ENCODE peak calls at places on chromosomes 1 and 21, in ten cellular contexts. One of them, this sample, is unnamed.

GRCh38 chr21:37565530-37566223 is 199.1 kb downstream of the DYRK1A start:
- DNase-seq in H9: no peak
- DNase-seq in spleen: no peak
- DNase-seq in astrocyte: peak
- DNase-seq in neural progenitor cell: no peak
- DNase-seq in heart left ventricle: no peak
- DNase-seq in MM.1S: peak
- DNase-seq in body of pancreas: no peak
- DNase-seq in mammary epithelial cell: no peak
- DNase-seq in thoracic aorta: no peak
- DNase-seq in this sample: no peak

GRCh38 chr1:42983253-42983652 is 24.6 kb upstream of the SLC2A1 start:
- DNase-seq in neural progenitor cell: no peak
- DNase-seq in MM.1S: no peak
- DNase-seq in H9: no peak
- DNase-seq in heart left ventricle: no peak
- DNase-seq in body of pancreas: no peak
- DNase-seq in mammary epithelial cell: no peak
- DNase-seq in astrocyte: no peak
- DNase-seq in thoracic aorta: no peak
- DNase-seq in spleen: no peak
- DNase-seq in this sample: no peak

GRCh38 chr1:100462291-100463040 is 75.5 kb upstream of the GPR88 start:
- DNase-seq in neural progenitor cell: no peak
- DNase-seq in mammary epithelial cell: no peak
- DNase-seq in thoracic aorta: no peak
- DNase-seq in astrocyte: no peak
- DNase-seq in MM.1S: no peak
- DNase-seq in body of pancreas: no peak
- DNase-seq in heart left ventricle: no peak
- DNase-seq in H9: peak
- DNase-seq in spleen: no peak
- DNase-seq in this sample: no peak

GRCh38 chr1:96076589-96076988 is 645.0 kb upstream of the PTBP2 start:
- DNase-seq in neural progenitor cell: no peak
- DNase-seq in mammary epithelial cell: peak
- DNase-seq in thoracic aorta: no peak
- DNase-seq in heart left ventricle: no peak
- DNase-seq in MM.1S: no peak
- DNase-seq in spleen: no peak
- DNase-seq in body of pancreas: no peak
- DNase-seq in H9: no peak
- DNase-seq in astrocyte: no peak
- DNase-seq in this sample: no peak

GRCh38 chr1:167175901-167176300 is 44.8 kb upstream of the POU2F1 start:
- DNase-seq in thoracic aorta: no peak
- DNase-seq in mammary epithelial cell: peak
- DNase-seq in body of pancreas: no peak
- DNase-seq in heart left ventricle: no peak
- DNase-seq in astrocyte: peak
- DNase-seq in MM.1S: no peak
- DNase-seq in H9: no peak
- DNase-seq in neural progenitor cell: no peak
- DNase-seq in spleen: no peak
- DNase-seq in this sample: no peak

GRCh38 chr1:118388341-118388740 is 203.3 kb upstream of the SPAG17 start:
- DNase-seq in body of pancreas: no peak
- DNase-seq in H9: no peak
- DNase-seq in heart left ventricle: no peak
- DNase-seq in spleen: no peak
- DNase-seq in neural progenitor cell: no peak
- DNase-seq in mammary epithelial cell: no peak
- DNase-seq in MM.1S: no peak
- DNase-seq in thoracic aorta: no peak
- DNase-seq in astrocyte: peak
- DNase-seq in this sample: no peak

GRCh38 chr1:84722794-84723193 is 32.5 kb upstream of the SSX2IP start:
- DNase-seq in astrocyte: peak
- DNase-seq in body of pancreas: no peak
- DNase-seq in thoracic aorta: no peak
- DNase-seq in mammary epithelial cell: no peak
- DNase-seq in MM.1S: no peak
- DNase-seq in neural progenitor cell: no peak
- DNase-seq in spleen: no peak
- DNase-seq in H9: no peak
- DNase-seq in heart left ventricle: no peak
- DNase-seq in this sample: no peak

GRCh38 chr21:21712761-21713558 is 714.8 kb downstream of the NCAM2 start:
- DNase-seq in astrocyte: peak
- DNase-seq in heart left ventricle: no peak
- DNase-seq in H9: no peak
- DNase-seq in MM.1S: no peak
- DNase-seq in body of pancreas: no peak
- DNase-seq in thoracic aorta: no peak
- DNase-seq in neural progenitor cell: no peak
- DNase-seq in mammary epithelial cell: no peak
- DNase-seq in spleen: no peak
- DNase-seq in this sample: no peak

DNA sequence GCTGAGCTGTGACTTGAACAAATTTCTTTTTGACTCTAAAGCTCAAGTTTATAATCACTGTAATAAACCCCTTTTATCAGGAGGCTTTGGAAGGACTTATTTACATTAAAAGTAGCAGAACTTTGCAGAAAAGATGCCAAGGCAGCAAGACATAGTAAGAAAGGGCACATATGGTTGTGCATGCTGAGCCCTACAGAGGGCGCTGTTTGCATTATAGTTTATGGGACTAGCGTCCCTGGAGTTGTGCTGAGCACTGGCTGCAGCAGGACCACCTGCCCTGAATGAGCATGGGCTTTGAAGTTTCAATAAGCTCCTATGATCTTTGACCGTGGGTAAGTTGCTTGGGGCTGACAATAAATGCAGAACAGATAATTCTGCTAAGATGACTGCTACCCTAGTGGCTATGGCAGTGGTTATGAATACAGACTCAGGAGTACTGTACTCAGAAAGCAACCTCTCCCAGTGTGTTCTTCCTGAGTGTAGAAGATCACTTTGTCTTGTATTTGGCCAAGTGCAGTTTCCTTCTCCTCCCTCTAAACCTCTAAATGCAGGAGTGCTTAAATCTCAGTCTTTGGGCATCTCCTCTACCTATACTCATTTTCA is 45.4 kb upstream of the USP1 start:
- DNase-seq in MM.1S: peak
- DNase-seq in H9: peak
- DNase-seq in spleen: no peak
- DNase-seq in heart left ventricle: no peak
- DNase-seq in neural progenitor cell: peak
- DNase-seq in body of pancreas: peak
- DNase-seq in mammary epithelial cell: no peak
- DNase-seq in thoracic aorta: no peak
- DNase-seq in astrocyte: no peak
- DNase-seq in this sample: peak
- TF ChIP-seq CTCF in MM.1S: peak
- TF ChIP-seq CTCF in H9: peak
- TF ChIP-seq CTCF in spleen: no peak
- TF ChIP-seq CTCF in heart left ventricle: peak
- TF ChIP-seq CTCF in neural progenitor cell: peak
- TF ChIP-seq CTCF in body of pancreas: peak
- TF ChIP-seq CTCF in mammary epithelial cell: peak
- TF ChIP-seq CTCF in thoracic aorta: no peak
- TF ChIP-seq CTCF in astrocyte: peak
- TF ChIP-seq CTCF in this sample: peak

GRCh38 chr1:6188466-6188865 is 8.3 kb upstream of the CHD5 start:
- DNase-seq in astrocyte: no peak
- DNase-seq in body of pancreas: no peak
- DNase-seq in mammary epithelial cell: peak
- DNase-seq in spleen: no peak
- DNase-seq in heart left ventricle: no peak
- DNase-seq in thoracic aorta: no peak
- DNase-seq in neural progenitor cell: no peak
- DNase-seq in MM.1S: no peak
- DNase-seq in H9: no peak
- DNase-seq in this sample: no peak

GRCh38 chr1:6183520-6183989 is 3.4 kb upstream of the CHD5 start:
- DNase-seq in thoracic aorta: no peak
- DNase-seq in heart left ventricle: no peak
- DNase-seq in body of pancreas: no peak
- DNase-seq in mammary epithelial cell: no peak
- DNase-seq in MM.1S: no peak
- DNase-seq in spleen: no peak
- DNase-seq in astrocyte: no peak
- DNase-seq in H9: peak
- DNase-seq in neural progenitor cell: no peak
- DNase-seq in this sample: no peak

GRCh38 chr1:6185635-6186382 is 5.7 kb upstream of the CHD5 start:
- DNase-seq in neural progenitor cell: peak
- DNase-seq in MM.1S: no peak
- DNase-seq in heart left ventricle: no peak
- DNase-seq in mammary epithelial cell: no peak
- DNase-seq in thoracic aorta: no peak
- DNase-seq in H9: peak
- DNase-seq in body of pancreas: no peak
- DNase-seq in astrocyte: no peak
- DNase-seq in spleen: no peak
- DNase-seq in this sample: no peak

GRCh38 chr1:6184083-6184783 is 4.1 kb upstream of the CHD5 start:
- DNase-seq in thoracic aorta: no peak
- DNase-seq in H9: no peak
- DNase-seq in MM.1S: no peak
- DNase-seq in neural progenitor cell: no peak
- DNase-seq in astrocyte: no peak
- DNase-seq in heart left ventricle: no peak
- DNase-seq in spleen: no peak
- DNase-seq in mammary epithelial cell: no peak
- DNase-seq in body of pancreas: no peak
- DNase-seq in this sample: no peak

DNA sequence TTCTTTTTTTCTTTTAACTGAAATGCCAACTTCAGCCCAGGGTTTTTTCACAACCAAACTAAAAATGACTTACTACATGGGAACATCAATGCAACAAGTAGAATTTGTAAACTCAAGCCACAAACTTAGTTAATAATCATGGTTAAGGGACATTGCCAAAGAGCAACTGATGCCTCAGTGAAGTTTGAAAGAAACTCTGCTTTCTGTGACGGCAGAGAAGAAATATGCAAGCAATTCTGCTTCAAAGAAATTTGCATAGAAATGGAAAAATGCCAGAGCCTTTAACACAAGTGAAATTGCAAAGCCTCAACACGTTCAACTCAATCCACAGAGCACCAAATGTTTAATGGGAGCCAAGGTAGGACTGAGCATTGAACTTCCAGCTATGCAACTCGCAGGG is 5.0 kb upstream of the CHD5 start:
- DNase-seq in mammary epithelial cell: peak
- DNase-seq in MM.1S: no peak
- DNase-seq in heart left ventricle: no peak
- DNase-seq in neural progenitor cell: no peak
- DNase-seq in astrocyte: peak
- DNase-seq in H9: no peak
- DNase-seq in body of pancreas: no peak
- DNase-seq in thoracic aorta: no peak
- DNase-seq in spleen: no peak
- DNase-seq in this sample: no peak
- H3K27ac ChIP-seq in mammary epithelial cell: no peak
- H3K27ac ChIP-seq in MM.1S: no peak
- H3K27ac ChIP-seq in heart left ventricle: no peak
- H3K27ac ChIP-seq in neural progenitor cell: no peak
- H3K27ac ChIP-seq in astrocyte: no peak
- H3K27ac ChIP-seq in H9: no peak
- H3K27ac ChIP-seq in body of pancreas: no peak
- H3K27ac ChIP-seq in thoracic aorta: no peak
- H3K27ac ChIP-seq in spleen: no peak
- H3K27ac ChIP-seq in this sample: no peak

DNA sequence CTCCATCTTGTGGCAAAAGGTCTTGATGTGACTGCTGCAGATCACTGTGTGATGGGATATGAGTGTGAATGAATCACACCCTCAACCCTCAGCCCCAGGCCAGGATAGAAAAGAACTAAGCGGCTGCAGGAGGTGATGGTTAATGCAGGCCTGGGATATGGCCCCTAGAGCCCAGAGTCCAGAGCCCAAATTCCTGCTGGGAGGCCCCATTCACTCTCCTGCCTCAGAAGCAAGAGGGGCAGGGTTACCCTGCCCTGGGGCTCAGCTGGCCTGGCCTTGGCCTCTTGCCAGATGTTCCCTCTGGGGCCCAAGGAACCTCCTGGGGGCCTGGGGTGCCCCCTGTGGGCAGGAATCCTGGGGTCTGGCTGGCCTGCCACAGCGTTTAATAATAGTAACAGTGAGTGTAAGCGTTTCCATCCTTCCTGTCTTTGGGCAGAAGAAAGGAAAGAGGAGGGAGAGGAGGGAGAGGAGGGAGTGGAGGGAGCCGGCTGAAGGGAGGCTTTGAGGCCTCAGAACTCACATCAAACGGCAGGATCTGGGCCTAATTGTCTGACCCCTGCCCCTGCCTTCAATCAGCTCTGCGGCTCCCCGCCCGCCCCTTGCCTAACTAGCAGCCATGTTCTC is 26.2 kb downstream of the DMAP1 start:
- DNase-seq in thoracic aorta: no peak
- DNase-seq in mammary epithelial cell: peak
- DNase-seq in neural progenitor cell: peak
- DNase-seq in astrocyte: no peak
- DNase-seq in H9: peak
- DNase-seq in MM.1S: no peak
- DNase-seq in body of pancreas: no peak
- DNase-seq in spleen: peak
- DNase-seq in heart left ventricle: peak
- DNase-seq in this sample: no peak
- TF ChIP-seq CTCF in thoracic aorta: peak
- TF ChIP-seq CTCF in mammary epithelial cell: no peak
- TF ChIP-seq CTCF in neural progenitor cell: peak
- TF ChIP-seq CTCF in astrocyte: peak
- TF ChIP-seq CTCF in H9: peak
- TF ChIP-seq CTCF in MM.1S: no peak
- TF ChIP-seq CTCF in body of pancreas: no peak
- TF ChIP-seq CTCF in spleen: no peak
- TF ChIP-seq CTCF in heart left ventricle: peak
- TF ChIP-seq CTCF in this sample: no peak

GRCh38 chr1:160158534-160158933 is 7.1 kb downstream of the ATP1A4 start:
- DNase-seq in H9: no peak
- DNase-seq in spleen: no peak
- DNase-seq in body of pancreas: no peak
- DNase-seq in astrocyte: no peak
- DNase-seq in heart left ventricle: no peak
- DNase-seq in neural progenitor cell: no peak
- DNase-seq in mammary epithelial cell: no peak
- DNase-seq in thoracic aorta: no peak
- DNase-seq in MM.1S: no peak
- DNase-seq in this sample: no peak

GRCh38 chr1:160161965-160162705 is 10.7 kb downstream of the ATP1A4 start:
- DNase-seq in spleen: no peak
- DNase-seq in thoracic aorta: no peak
- DNase-seq in heart left ventricle: peak
- DNase-seq in neural progenitor cell: peak
- DNase-seq in body of pancreas: no peak
- DNase-seq in mammary epithelial cell: no peak
- DNase-seq in MM.1S: no peak
- DNase-seq in astrocyte: no peak
- DNase-seq in H9: peak
- DNase-seq in this sample: peak

GRCh38 chr1:160157174-160157573 is 5.8 kb downstream of the ATP1A4 start:
- DNase-seq in body of pancreas: no peak
- DNase-seq in heart left ventricle: no peak
- DNase-seq in mammary epithelial cell: no peak
- DNase-seq in spleen: no peak
- DNase-seq in MM.1S: no peak
- DNase-seq in H9: no peak
- DNase-seq in neural progenitor cell: no peak
- DNase-seq in astrocyte: no peak
- DNase-seq in thoracic aorta: no peak
- DNase-seq in this sample: no peak

GRCh38 chr1:160158031-160158430 is 6.6 kb downstream of the ATP1A4 start:
- DNase-seq in H9: no peak
- DNase-seq in spleen: no peak
- DNase-seq in thoracic aorta: no peak
- DNase-seq in heart left ventricle: no peak
- DNase-seq in astrocyte: no peak
- DNase-seq in body of pancreas: no peak
- DNase-seq in mammary epithelial cell: no peak
- DNase-seq in MM.1S: no peak
- DNase-seq in neural progenitor cell: no peak
- DNase-seq in this sample: no peak

DNA sequence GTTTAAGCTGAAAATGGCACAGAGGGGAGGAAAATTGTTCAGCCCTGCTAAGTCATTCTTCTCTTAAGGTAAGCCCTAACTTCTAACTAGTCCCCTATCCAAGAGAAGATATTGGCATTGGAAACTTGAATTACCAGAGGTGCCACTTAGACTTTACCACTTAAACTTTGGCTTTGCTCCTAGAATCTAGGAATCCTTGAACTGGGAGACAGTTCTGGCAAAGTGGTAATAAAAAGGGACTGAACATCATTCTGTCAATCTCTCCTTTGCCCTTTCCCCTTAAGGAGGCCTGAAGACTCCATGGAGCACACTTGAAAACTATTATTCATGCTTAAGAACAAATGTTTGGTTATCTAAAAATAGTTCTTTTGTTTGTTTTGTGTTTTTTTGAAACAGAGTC is 8.4 kb downstream of the ATP1A4 start:
- DNase-seq in thoracic aorta: no peak
- DNase-seq in heart left ventricle: no peak
- DNase-seq in spleen: no peak
- DNase-seq in body of pancreas: no peak
- DNase-seq in mammary epithelial cell: no peak
- DNase-seq in H9: no peak
- DNase-seq in neural progenitor cell: no peak
- DNase-seq in astrocyte: no peak
- DNase-seq in MM.1S: no peak
- DNase-seq in this sample: no peak
- H3K27ac ChIP-seq in thoracic aorta: no peak
- H3K27ac ChIP-seq in heart left ventricle: no peak
- H3K27ac ChIP-seq in spleen: no peak
- H3K27ac ChIP-seq in body of pancreas: no peak
- H3K27ac ChIP-seq in mammary epithelial cell: no peak
- H3K27ac ChIP-seq in H9: no peak
- H3K27ac ChIP-seq in neural progenitor cell: no peak
- H3K27ac ChIP-seq in astrocyte: no peak
- H3K27ac ChIP-seq in MM.1S: no peak
- H3K27ac ChIP-seq in this sample: no peak